ENCODE peak calls at places on chromosomes 12 and 14, in seven cellular contexts. Z is GM10248, V is tibial artery, X is fibroblast of lung, N is HFFc6, M is natural killer cell, B is PC-3. K is an unnamed sample.

GRCh38 chr12:103905730-103906349 is 24.4 kb upstream of the HSP90B1 start:
- DNase-seq in Z (no peak), V (no peak), X (no peak), N (no peak), M (no peak), B (no peak), K (no peak)

GRCh38 chr12:69415471-69416275 is 54.5 kb upstream of the FRS2 start:
- DNase-seq in Z (peak; percentile 22), V (peak; percentile 65), X (peak; percentile 94), N (peak; percentile 90), M (no peak), B (peak; percentile 75), K (peak; percentile 70)

GRCh38 chr12:12010277-12011031 is 60.3 kb upstream of the BCL2L14 start:
- DNase-seq in Z (peak; percentile 71), V (peak; percentile 71), X (peak; percentile 93), N (peak; percentile 22), M (peak; percentile 49), B (peak; percentile 54), K (peak; percentile 82)

GRCh38 chr12:93960521-93960920 is 187.9 kb upstream of the PLXNC1 start:
- DNase-seq in Z (no peak), V (no peak), X (peak; percentile 19), N (no peak), M (no peak), B (no peak), K (no peak)

GRCh38 chr12:118633071-118633470 is 256.7 kb downstream of the SUDS3 start:
- DNase-seq in Z (no peak), V (no peak), X (no peak), N (no peak), M (no peak), B (no peak), K (no peak)

GRCh38 chr14:68937790-68938514 is 41.1 kb downstream of the ACTN1 start:
- DNase-seq in Z (no peak), V (peak; percentile 58), X (peak; percentile 56), N (no peak), M (no peak), B (no peak), K (peak; percentile 95)

GRCh38 chr14:48473944-48474343 is 798.5 kb upstream of the MDGA2 start:
- DNase-seq in Z (no peak), V (no peak), X (no peak), N (no peak), M (no peak), B (no peak), K (no peak)

GRCh38 chr12:12722351-12723146 is 5.4 kb downstream of the CDKN1B start:
- DNase-seq in Z (peak; percentile 18), V (no peak), X (peak; percentile 64), N (no peak), M (no peak), B (peak; percentile 36), K (no peak)

GRCh38 chr12:44875417-44875953 is 630 bp downstream of the NELL2 start:
- DNase-seq in Z (peak; percentile 24), V (no peak), X (no peak), N (no peak), M (no peak), B (no peak), K (no peak)

GRCh38 chr14:105974902-105975301 is 448.5 kb downstream of the TMEM121 start:
- DNase-seq in Z (peak; percentile 24), V (no peak), X (no peak), N (no peak), M (peak; percentile 67), B (no peak), K (no peak)

GRCh38 chr14:71725802-71726638 is 206.2 kb upstream of the RGS6 start:
- DNase-seq in Z (no peak), V (no peak), X (peak; percentile 83), N (peak; percentile 72), M (no peak), B (peak; percentile 34), K (no peak)

GRCh38 chr12:91367234-91367849 is 184.7 kb upstream of the DCN start:
- DNase-seq in Z (peak; percentile 9), V (no peak), X (peak; percentile 10), N (peak; percentile 15), M (no peak), B (peak; percentile 50), K (no peak)

GRCh38 chr12:124567035-124567672 is at the start of gene NCOR2:
- DNase-seq in Z (peak; percentile 71), V (no peak), X (no peak), N (no peak), M (peak; percentile 43), B (peak; percentile 10), K (no peak)

GRCh38 chr12:52305921-52306705 is 14.8 kb upstream of the KRT81 start:
- DNase-seq in Z (no peak), V (no peak), X (no peak), N (no peak), M (no peak), B (no peak), K (peak; percentile 43)

GRCh38 chr14:68231832-68232642 is 412.5 kb downstream of the RAD51B start:
- DNase-seq in Z (no peak), V (no peak), X (peak; percentile 44), N (peak; percentile 29), M (no peak), B (peak; percentile 81), K (no peak)

GRCh38 chr12:77001181-77001758 is 64.1 kb downstream of the E2F7 start:
- DNase-seq in Z (no peak), V (no peak), X (no peak), N (no peak), M (no peak), B (no peak), K (no peak)

GRCh38 chr14:73771848-73772705 is 57.9 kb upstream of the PNMA1 start:
- DNase-seq in Z (peak; percentile 78), V (no peak), X (peak; percentile 83), N (no peak), M (no peak), B (peak; percentile 2), K (no peak)

GRCh38 chr12:49537709-49538601 is 875 bp upstream of the KCNH3 start:
- DNase-seq in Z (no peak), V (no peak), X (no peak), N (no peak), M (no peak), B (peak; percentile 15), K (peak; percentile 56)

GRCh38 chr12:111757361-111758119 is 9.2 kb upstream of the ALDH2 start:
- DNase-seq in Z (peak; percentile 62), V (peak; percentile 70), X (peak; percentile 70), N (no peak), M (no peak), B (no peak), K (peak; percentile 72)

GRCh38 chr12:111759991-111760390 is 6.7 kb upstream of the ALDH2 start:
- DNase-seq in Z (no peak), V (no peak), X (no peak), N (no peak), M (no peak), B (no peak), K (no peak)

GRCh38 chr12:111759276-111759675 is 7.5 kb upstream of the ALDH2 start:
- DNase-seq in Z (no peak), V (no peak), X (no peak), N (no peak), M (no peak), B (no peak), K (no peak)

GRCh38 chr12:111756681-111757080 is 10.1 kb upstream of the ALDH2 start:
- DNase-seq in Z (peak; percentile 8), V (no peak), X (no peak), N (no peak), M (no peak), B (no peak), K (no peak)

DNA sequence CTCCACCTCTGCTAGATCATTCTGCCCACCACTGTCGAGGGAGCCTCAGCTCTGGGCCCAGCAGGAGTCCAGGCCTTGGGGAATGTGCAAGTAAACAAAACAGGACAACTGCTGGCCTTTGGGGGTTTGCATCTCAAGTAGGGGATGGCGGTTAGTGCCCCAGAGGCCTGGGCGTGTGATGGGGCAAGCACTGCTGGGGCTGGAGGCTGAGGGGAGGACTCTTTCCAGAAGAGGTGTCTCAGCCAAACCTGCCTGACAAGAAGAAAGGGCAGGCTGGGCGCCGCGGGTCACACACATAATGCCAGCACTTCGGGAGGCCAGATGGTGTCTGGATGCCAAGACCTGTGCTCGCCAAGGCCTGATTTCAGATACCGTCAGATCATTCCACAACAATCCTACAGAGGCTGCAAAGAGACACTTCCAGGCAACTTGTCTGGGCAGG is 8.6 kb upstream of the ALDH2 start:
- DNase-seq in Z (no peak), V (no peak), X (no peak), N (no peak), M (no peak), B (no peak), K (no peak)
- TF ChIP-seq CTCF in Z (no peak), V (no peak), X (no peak), N (no peak), M (no peak), B (no peak), K (no peak)

DNA sequence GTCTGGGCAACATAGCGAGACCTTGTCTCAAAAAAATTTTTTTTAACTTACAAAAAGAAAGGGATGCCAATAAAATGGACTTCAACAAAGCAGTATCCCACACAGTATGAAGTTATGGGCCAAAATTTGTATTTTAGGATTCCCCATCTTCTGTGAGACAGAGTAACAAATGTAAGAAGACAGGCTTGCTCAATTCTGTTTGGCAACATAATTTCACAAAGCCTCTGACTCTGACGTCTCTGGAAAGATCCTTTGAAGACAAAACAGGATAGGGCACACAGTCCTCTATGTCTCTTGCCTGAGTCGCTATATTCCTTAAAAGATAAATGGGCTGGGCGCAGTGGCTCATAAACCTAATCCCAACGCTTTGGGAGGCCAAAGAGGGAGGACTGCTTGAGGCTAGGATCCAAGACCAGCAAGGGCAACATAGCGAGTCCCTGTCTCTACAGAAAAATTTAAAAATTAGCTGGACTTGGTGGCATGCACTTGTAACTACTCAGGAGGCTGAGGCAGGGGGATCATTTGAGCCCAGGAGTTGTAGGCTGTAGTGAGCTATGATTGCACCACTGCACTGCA is 1.1 kb upstream of the HOMEZ start:
- DNase-seq in Z (no peak), V (no peak), X (no peak), N (no peak), M (no peak), B (no peak), K (no peak)
- TF ChIP-seq CTCF in Z (no peak), V (no peak), X (no peak), N (no peak), M (no peak), B (no peak), K (no peak)

DNA sequence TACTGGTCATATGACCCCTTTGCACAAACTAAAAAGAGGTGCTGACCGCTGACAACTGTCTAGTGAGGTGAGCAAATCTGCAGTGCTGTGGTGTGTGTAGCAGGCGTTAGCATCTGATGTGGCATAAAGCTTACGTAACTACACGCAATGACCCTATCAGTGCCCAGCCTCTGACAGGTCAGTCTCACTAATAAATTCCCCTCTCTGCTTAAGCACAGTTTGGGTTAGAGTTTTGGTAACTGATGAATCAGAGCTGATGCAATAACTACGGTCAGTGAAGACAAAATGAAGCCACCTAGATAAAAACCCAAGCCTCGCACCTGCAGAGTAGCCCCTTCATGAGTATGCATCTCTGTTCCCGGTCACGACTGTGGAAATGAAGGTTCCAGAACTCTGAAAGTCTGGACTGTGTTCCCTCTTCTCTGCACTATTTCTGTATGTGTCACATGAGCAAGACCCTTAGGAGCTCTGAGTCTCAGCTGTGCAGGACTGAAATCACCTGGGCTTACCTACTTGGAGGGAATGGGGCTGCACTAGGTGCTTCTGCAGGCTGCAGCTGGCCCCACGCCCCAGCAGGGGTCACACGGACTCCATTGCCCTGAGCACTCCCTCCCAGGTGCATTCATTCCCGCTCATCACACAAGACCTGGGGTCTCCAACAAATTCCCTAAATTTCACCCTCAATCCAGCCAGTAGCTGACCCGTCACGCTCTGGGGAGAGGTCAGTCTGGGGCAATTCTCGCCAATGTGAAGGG is 54.4 kb downstream of the RIMBP2 start:
- DNase-seq in Z (no peak), V (no peak), X (no peak), N (no peak), M (no peak), B (no peak), K (no peak)
- TF ChIP-seq CTCF in Z (no peak), V (no peak), X (no peak), N (no peak), M (no peak), B (no peak), K (no peak)

GRCh38 chr14:76844223-76844622 is 18.0 kb downstream of the LRRC74A start:
- DNase-seq in Z (no peak), V (peak; percentile 62), X (peak; percentile 39), N (no peak), M (no peak), B (peak; percentile 33), K (peak; percentile 75)
- TF ChIP-seq CTCF in Z (no peak), V (no peak), X (no peak), N (peak; percentile 25), M (no peak), B (no peak), K (no peak)